ENCODE peak calls at places on chromosomes 11 and 22, in eight cellular contexts. X is left ventricle myocardium inferior; H is dorsolateral prefrontal cortex; R is naive thymus-derived CD4-positive, alpha-beta T cell; J is K562; A is CD8-positive, alpha-beta T cell; S is sigmoid colon; U is MM.1S. L is an unnamed sample.

GRCh38 chr11:86674965-86675364 is 2.5 kb upstream of the ME3 start:
- DNase-seq in H (no peak), A (no peak), J (no peak), U (no peak), R (no peak), X (no peak), S (no peak), L (no peak)

GRCh38 chr22:39932166-39932565 is 28.0 kb upstream of the TMA7B start:
- DNase-seq in J (no peak), U (no peak), H (no peak), X (no peak), A (no peak), S (no peak), R (no peak), L (no peak)

GRCh38 chr11:39741066-39741465 is 1718.4 kb downstream of the LRRC4C start:
- DNase-seq in X (no peak), S (no peak), A (no peak), R (no peak), H (no peak), J (no peak), U (no peak), L (no peak)

GRCh38 chr11:96054870-96055705 is 131.2 kb upstream of the MTMR2 start:
- DNase-seq in U (peak), J (peak), A (no peak), S (no peak), H (no peak), X (no peak), R (no peak), L (no peak)

GRCh38 chr11:28114116-28114515 is 5.9 kb downstream of the METTL15 start:
- DNase-seq in S (no peak), X (no peak), U (no peak), J (no peak), R (no peak), H (no peak), A (no peak), L (no peak)

GRCh38 chr11:1825039-1825740 is 9.6 kb upstream of the SYT8 start:
- DNase-seq in J (peak), R (no peak), A (no peak), X (peak), H (no peak), S (no peak), U (peak), L (no peak)

GRCh38 chr22:17085277-17086091 is 684 bp downstream of the IL17RA start:
- DNase-seq in S (peak), X (peak), H (no peak), U (no peak), R (peak), J (peak), A (no peak), L (no peak)

GRCh38 chr11:128581908-128582307 is 5.5 kb downstream of the ETS1 start:
- DNase-seq in R (no peak), A (no peak), S (no peak), X (no peak), U (no peak), J (no peak), H (no peak), L (no peak)

GRCh38 chr22:49148895-49149418 is 678.7 kb downstream of the BRD1 start:
- DNase-seq in J (no peak), H (no peak), S (no peak), A (no peak), U (no peak), X (no peak), R (no peak), L (no peak)

GRCh38 chr22:42509548-42509947 is 10.0 kb downstream of the RRP7A start:
- DNase-seq in S (no peak), J (no peak), A (no peak), H (no peak), X (no peak), U (no peak), R (no peak), L (no peak)

GRCh38 chr11:92140021-92140420 is 84.6 kb upstream of the FAT3 start:
- DNase-seq in J (no peak), R (no peak), S (no peak), A (no peak), U (no peak), H (no peak), X (no peak), L (no peak)

GRCh38 chr11:73323464-73323863 is 15.4 kb downstream of the ARHGEF17 start:
- DNase-seq in S (peak), U (no peak), R (no peak), H (no peak), A (no peak), X (peak), J (no peak), L (no peak)

GRCh38 chr11:74870485-74870884 is 78.4 kb downstream of the XRRA1 start:
- DNase-seq in U (peak), J (peak), A (no peak), R (no peak), S (no peak), H (no peak), X (no peak), L (no peak)

GRCh38 chr11:5291207-5291838 is 10.4 kb downstream of the OR51B4 start:
- DNase-seq in S (no peak), U (peak), R (no peak), A (no peak), X (no peak), H (no peak), J (peak), L (no peak)

GRCh38 chr11:48170176-48170839 is 46.3 kb upstream of the OR4B1 start:
- DNase-seq in X (peak), S (no peak), A (no peak), U (no peak), R (no peak), H (no peak), J (no peak), L (no peak)

GRCh38 chr11:123601136-123601535 is 53.3 kb downstream of the SCN3B start:
- DNase-seq in H (no peak), X (no peak), R (no peak), J (no peak), A (no peak), S (no peak), U (no peak), L (no peak)

GRCh38 chr22:39474351-39474991 is 17.7 kb downstream of the MGAT3 start:
- DNase-seq in J (no peak), H (no peak), S (no peak), R (no peak), A (no peak), U (no peak), X (no peak), L (no peak)

GRCh38 chr11:7098235-7098832 is 9.5 kb downstream of the RBMXL2 start:
- DNase-seq in S (no peak), A (no peak), R (peak), U (peak), J (peak), H (no peak), X (no peak), L (peak)

GRCh38 chr11:60130496-60130895 is 42.0 kb downstream of the MS4A2 start:
- DNase-seq in R (no peak), X (no peak), H (no peak), U (peak), A (no peak), S (no peak), J (peak), L (no peak)

GRCh38 chr11:45323598-45324249 is 37.6 kb upstream of the SYT13 start:
- DNase-seq in U (no peak), A (no peak), X (no peak), H (no peak), S (peak), R (no peak), J (no peak), L (no peak)

GRCh38 chr11:45322111-45322705 is 36.1 kb upstream of the SYT13 start:
- DNase-seq in X (no peak), H (no peak), U (no peak), J (no peak), A (no peak), S (peak), R (no peak), L (no peak)

GRCh38 chr11:45324459-45324858 is 38.3 kb upstream of the SYT13 start:
- DNase-seq in A (no peak), X (no peak), R (no peak), U (no peak), S (no peak), J (no peak), H (no peak), L (no peak)

GRCh38 chr11:45321669-45322068 is 35.5 kb upstream of the SYT13 start:
- DNase-seq in U (no peak), H (no peak), A (no peak), S (peak), J (no peak), X (no peak), R (no peak), L (no peak)

GRCh38 chr11:45322891-45323597 is 36.9 kb upstream of the SYT13 start:
- DNase-seq in S (peak), U (no peak), X (no peak), H (no peak), A (no peak), J (no peak), R (no peak), L (no peak)
- H3K27ac ChIP-seq in S (no peak), U (no peak), X (no peak), H (no peak), A (no peak), J (no peak), R (no peak), L (no peak)

DNA sequence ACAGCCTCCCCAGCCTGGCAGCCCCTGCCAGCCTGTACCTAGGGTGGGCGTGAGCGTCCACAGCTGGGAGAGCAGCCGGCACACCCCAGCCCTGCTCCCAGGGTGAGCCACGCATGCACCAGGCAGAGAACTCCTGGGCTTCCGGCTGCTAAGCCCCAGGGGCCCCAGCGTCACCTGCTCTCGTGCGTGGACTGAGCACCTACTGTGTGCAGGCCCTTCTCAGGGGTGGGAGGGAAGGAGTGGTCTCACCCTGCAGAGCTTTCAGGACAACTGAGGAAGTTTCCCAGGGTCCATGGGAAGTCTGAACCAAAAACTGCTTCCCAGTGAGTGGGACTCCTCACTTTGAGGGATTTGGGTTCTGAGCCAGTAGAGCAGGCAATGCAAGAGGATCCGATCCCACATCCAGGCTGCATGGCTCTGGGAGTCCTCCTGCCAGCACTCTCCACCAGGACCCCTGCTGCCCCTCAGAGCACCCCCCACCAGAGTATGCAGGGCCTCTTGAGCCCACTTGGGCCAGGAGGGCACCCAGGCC is 47.1 kb upstream of the PRODH start:
- DNase-seq in S (peak), R (no peak), J (peak), U (no peak), X (no peak), A (no peak), H (peak), L (no peak)
- H3K27ac ChIP-seq in S (no peak), R (no peak), J (no peak), U (no peak), X (no peak), A (no peak), H (no peak), L (no peak)

GRCh38 chr11:67284811-67285540 is 4.1 kb upstream of the ANKRD13D start:
- DNase-seq in U (no peak), J (no peak), H (no peak), A (no peak), X (peak), R (no peak), S (peak), L (no peak)
- H3K27ac ChIP-seq in U (no peak), J (no peak), H (peak), A (no peak), X (peak), R (peak), S (no peak), L (no peak)

GRCh38 chr22:29784451-29785361 is 17.5 kb downstream of the UQCR10 start:
- DNase-seq in X (peak), S (no peak), H (peak), A (no peak), J (no peak), R (no peak), U (no peak), L (no peak)
- H3K27ac ChIP-seq in X (peak), S (peak), H (peak), A (no peak), J (no peak), R (no peak), U (no peak), L (no peak)

DNA sequence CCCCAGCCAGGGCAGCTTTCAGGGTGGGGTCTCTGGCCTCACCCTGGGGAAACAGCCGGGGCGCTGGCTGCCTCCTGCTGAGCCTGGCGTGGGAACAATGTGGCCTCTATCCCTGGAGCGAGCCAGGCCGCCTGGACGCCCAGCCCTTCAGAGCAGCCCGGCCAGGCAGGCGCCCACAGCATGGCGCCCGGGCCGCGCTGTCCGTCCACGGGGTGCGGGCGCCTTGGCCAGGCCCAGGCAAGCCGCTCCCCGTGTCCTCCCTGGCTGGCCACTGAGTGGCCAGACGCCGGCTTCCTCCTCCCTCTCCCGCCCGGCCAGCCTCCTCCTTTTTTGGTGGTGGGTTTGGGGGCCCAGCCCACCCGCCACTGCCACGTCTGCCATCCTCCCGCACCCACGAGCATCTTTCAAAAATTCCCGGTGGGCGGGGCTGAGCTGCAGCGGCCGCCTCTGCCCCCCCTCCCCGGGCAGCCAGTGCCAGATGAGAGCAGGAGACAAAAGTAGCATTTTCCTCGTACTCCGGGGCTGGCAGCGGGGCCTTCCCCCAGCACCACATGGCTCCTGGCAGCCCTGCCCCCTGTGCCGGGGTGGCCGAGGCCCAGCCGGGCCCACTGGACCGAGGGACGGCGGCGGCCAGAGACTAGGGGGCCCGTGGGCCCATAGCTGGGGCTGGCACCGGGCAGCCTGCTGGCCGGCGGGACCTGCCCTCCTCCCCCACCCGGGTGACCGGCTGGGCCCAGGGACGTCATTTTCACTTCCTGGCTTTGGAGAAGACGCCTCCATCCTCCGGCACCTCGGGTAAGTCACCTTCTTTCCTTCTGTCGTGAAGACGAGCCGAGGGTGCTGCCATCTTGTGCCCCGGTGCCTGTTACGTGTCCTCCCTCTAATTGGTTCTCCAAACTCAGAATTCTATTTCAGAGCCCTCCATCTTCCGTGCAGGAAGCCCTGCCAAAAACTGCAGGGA is 70.2 kb upstream of the PPARA start:
- DNase-seq in A (no peak), X (peak), U (no peak), J (no peak), S (peak), R (no peak), H (peak), L (no peak)
- H3K27ac ChIP-seq in A (no peak), X (peak), U (no peak), J (no peak), S (peak), R (no peak), H (peak), L (peak)

DNA sequence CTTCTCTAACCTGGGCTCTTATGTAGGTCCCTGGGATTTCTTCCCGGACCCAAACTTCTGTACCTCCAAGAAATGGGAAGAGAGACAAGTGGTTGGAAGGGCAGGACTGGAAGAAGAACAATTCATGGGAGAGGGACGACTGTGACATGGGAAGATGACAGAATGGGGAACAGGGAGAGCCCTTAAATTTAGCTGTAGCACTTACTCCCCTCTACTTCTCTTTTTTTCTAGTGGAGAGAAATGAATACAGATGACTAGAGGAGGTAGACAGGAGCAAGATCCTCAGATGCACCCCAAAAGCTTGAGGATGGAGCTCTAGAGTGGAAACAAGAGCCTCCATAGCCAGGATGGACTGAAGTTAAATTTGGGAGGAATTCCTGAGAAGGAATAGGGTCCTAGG is 2.3 kb downstream of the RHOG start:
- DNase-seq in J (no peak), S (no peak), U (no peak), H (no peak), R (no peak), X (no peak), A (no peak), L (no peak)
- H3K27ac ChIP-seq in J (peak), S (peak), U (no peak), H (peak), R (peak), X (peak), A (peak), L (no peak)

DNA sequence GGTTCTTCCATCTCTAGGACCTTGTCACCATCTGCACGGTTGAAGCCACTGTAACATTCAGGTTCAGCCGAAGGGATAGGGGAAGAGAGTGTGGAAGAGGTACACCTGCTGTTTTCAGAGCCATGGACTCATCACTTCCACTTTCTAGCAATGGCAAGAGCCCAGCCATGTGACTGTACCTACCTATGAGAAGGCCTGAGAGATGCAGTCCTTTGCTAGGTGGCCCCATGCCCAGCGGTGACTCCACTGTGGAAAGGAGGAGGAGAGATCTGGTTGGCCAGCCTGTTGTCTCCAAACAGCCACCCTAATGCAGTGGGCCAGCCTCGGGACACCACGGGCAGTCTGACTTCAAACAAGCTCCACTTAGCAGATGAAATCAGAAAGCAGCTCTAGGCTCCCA is 16.0 kb downstream of the RASD2 start:
- DNase-seq in H (no peak), R (no peak), X (no peak), A (no peak), S (no peak), J (no peak), U (no peak), L (no peak)
- H3K27ac ChIP-seq in H (no peak), R (no peak), X (no peak), A (no peak), S (no peak), J (no peak), U (no peak), L (no peak)

DNA sequence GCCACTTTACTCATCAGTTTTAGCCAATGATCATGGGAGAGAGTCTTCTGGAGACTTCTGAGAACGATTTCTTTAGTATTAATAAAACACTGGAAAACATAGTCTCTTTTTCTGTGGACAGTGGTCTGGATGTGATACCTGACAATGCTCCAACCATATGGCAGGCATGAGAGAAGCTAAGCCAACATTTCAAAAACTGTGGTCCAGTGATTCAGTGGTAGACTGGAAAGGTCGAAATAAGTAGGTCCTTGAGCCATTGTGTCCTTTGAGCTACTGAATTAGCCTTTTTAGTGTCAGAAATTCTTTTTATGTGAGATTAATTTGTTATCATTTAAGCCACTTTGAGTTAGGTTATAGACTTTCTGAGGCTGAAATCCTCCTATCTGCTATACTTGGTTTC is 197.7 kb upstream of the CTSC start:
- DNase-seq in U (no peak), R (no peak), A (no peak), X (no peak), H (no peak), J (no peak), S (no peak), L (no peak)
- H3K27ac ChIP-seq in U (no peak), R (no peak), A (no peak), X (no peak), H (no peak), J (no peak), S (peak), L (peak)

L was measured in epithelial cell of prostate.